ENCODE peak calls at places on chromosomes 2 and 18, in four cellular contexts. B is OCI-LY7, T is HT-29, R is adrenal gland. P is an unnamed sample.

GRCh38 chr2:218518876-218519275 is 49.3 kb downstream of the USP37 start:
- DNase-seq in B (no peak), T (no peak), R (no peak), P (no peak)

GRCh38 chr18:73962251-73962650 is 185.4 kb downstream of the FBXO15 start:
- DNase-seq in B (no peak), T (no peak), R (no peak), P (no peak)

GRCh38 chr2:16390561-16390960 is 275.1 kb downstream of the CYRIA start:
- DNase-seq in B (no peak), T (no peak), R (no peak), P (no peak)

GRCh38 chr18:40011201-40011600 is 1943.8 kb upstream of the PIK3C3 start:
- DNase-seq in B (no peak), T (no peak), R (no peak), P (no peak)

GRCh38 chr2:107412981-107413380 is 413.7 kb upstream of the RGPD4 start:
- DNase-seq in B (no peak), T (no peak), R (no peak), P (no peak)

GRCh38 chr2:9565436-9566153 is 10.0 kb upstream of the ADAM17 start:
- DNase-seq in B (no peak), T (peak; percentile 53), R (peak; percentile 93), P (no peak)

GRCh38 chr2:15262792-15263191 is 298.3 kb downstream of the NBAS start:
- DNase-seq in B (no peak), T (no peak), R (no peak), P (no peak)

GRCh38 chr2:53768233-53768542 is 584 bp downstream of the CHAC2 start:
- DNase-seq in B (peak; percentile 79), T (no peak), R (peak; percentile 50), P (peak; percentile 56)

GRCh38 chr2:238970553-238971081 is 122.7 kb downstream of the TWIST2 start:
- DNase-seq in B (peak; percentile 37), T (peak; percentile 79), R (peak; percentile 63), P (peak; percentile 45)

GRCh38 chr2:101486994-101487393 is 12.1 kb upstream of the RFX8 start:
- DNase-seq in B (no peak), T (no peak), R (no peak), P (no peak)

GRCh38 chr2:26961603-26962184 is 8.7 kb upstream of the MAPRE3 start:
- DNase-seq in B (peak; percentile 80), T (peak; percentile 95), R (peak; percentile 86), P (peak; percentile 60)

GRCh38 chr2:61775956-61776570 is 77.8 kb downstream of the FAM161A start:
- DNase-seq in B (peak; percentile 81), T (no peak), R (no peak), P (no peak)

GRCh38 chr18:10070581-10071000 is 156.8 kb downstream of the VAPA start:
- DNase-seq in B (no peak), T (no peak), R (no peak), P (no peak)

GRCh38 chr2:216059233-216059834 is 22.3 kb downstream of the PECR start:
- DNase-seq in B (peak; percentile 10), T (peak; percentile 24), R (no peak), P (no peak)

GRCh38 chr2:24840962-24841945 is 48.0 kb downstream of the CENPO start:
- DNase-seq in B (no peak), T (no peak), R (no peak), P (no peak)

GRCh38 chr2:151757861-151758260 is 23.6 kb upstream of the NEB start:
- DNase-seq in B (no peak), T (no peak), R (peak; percentile 18), P (no peak)

GRCh38 chr2:190408538-190409271 is 550 bp downstream of the MFSD6 start:
- DNase-seq in B (peak; percentile 65), T (peak; percentile 77), R (peak; percentile 57), P (no peak)

GRCh38 chr2:65296971-65297370 is 69.3 kb downstream of the ACTR2 start:
- DNase-seq in B (no peak), T (no peak), R (no peak), P (no peak)

GRCh38 chr2:97738236-97739019 is 25.1 kb downstream of the ZAP70 start:
- DNase-seq in B (no peak), T (no peak), R (no peak), P (no peak)

GRCh38 chr2:37706784-37707183 is 35.3 kb upstream of the CDC42EP3 start:
- DNase-seq in B (no peak), T (no peak), R (no peak), P (no peak)

GRCh38 chr2:197759625-197760292 is 25.4 kb downstream of the BOLL start:
- DNase-seq in B (no peak), T (no peak), R (no peak), P (no peak)

GRCh38 chr2:161406316-161406715 is 9.8 kb upstream of the TBR1 start:
- DNase-seq in B (no peak), T (no peak), R (no peak), P (no peak)

GRCh38 chr2:190340369-190340768 is 3.0 kb upstream of the INPP1 start:
- DNase-seq in B (no peak), T (peak; percentile 63), R (no peak), P (no peak)

GRCh38 chr2:104340879-104341812 is 512.8 kb upstream of the POU3F3 start:
- DNase-seq in B (no peak), T (no peak), R (no peak), P (no peak)

GRCh38 chr18:8625693-8626092 is 16.5 kb downstream of the RAB12 start:
- DNase-seq in B (no peak), T (no peak), R (no peak), P (no peak)

GRCh38 chr2:119760876-119761275 is 1.2 kb downstream of the PTPN4 start:
- DNase-seq in B (peak; percentile 42), T (peak; percentile 52), R (no peak), P (no peak)

GRCh38 chr2:99960724-99961566 is 181.4 kb downstream of the AFF3 start:
- DNase-seq in B (no peak), T (no peak), R (peak; percentile 46), P (no peak)

GRCh38 chr2:224156436-224156835 is 117.3 kb upstream of the SERPINE2 start:
- DNase-seq in B (no peak), T (no peak), R (no peak), P (no peak)

GRCh38 chr2:148619560-148620190 is 24.9 kb upstream of the EPC2 start:
- DNase-seq in B (no peak), T (no peak), R (no peak), P (no peak)

GRCh38 chr2:160353166-160353565 is 140.4 kb downstream of the RBMS1 start:
- DNase-seq in B (peak; percentile 33), T (peak; percentile 57), R (no peak), P (no peak)

GRCh38 chr2:37344453-37345361 is at the start of gene QPCT:
- DNase-seq in B (peak; percentile 68), T (peak; percentile 79), R (peak; percentile 73), P (no peak)

GRCh38 chr2:21423854-21424253 is 300.1 kb downstream of the TDRD15 start:
- DNase-seq in B (no peak), T (no peak), R (no peak), P (no peak)

GRCh38 chr2:170905864-170906263 is 23.2 kb upstream of the GORASP2 start:
- DNase-seq in B (no peak), T (no peak), R (no peak), P (no peak)

GRCh38 chr2:226114436-226114835 is 685.2 kb downstream of the IRS1 start:
- DNase-seq in B (no peak), T (peak; percentile 50), R (no peak), P (no peak)

GRCh38 chr2:191263050-191263449 is 17.8 kb downstream of the MYO1B start:
- DNase-seq in B (no peak), T (no peak), R (no peak), P (no peak)

GRCh38 chr2:195092341-195092740 is 564.7 kb upstream of the SLC39A10 start:
- DNase-seq in B (no peak), T (no peak), R (no peak), P (no peak)

GRCh38 chr2:144941743-144942488 is 422.0 kb upstream of the ZEB2 start:
- DNase-seq in B (no peak), T (no peak), R (no peak), P (no peak)

GRCh38 chr2:25964891-25965290 is 17.4 kb downstream of the KIF3C start:
- DNase-seq in B (no peak), T (no peak), R (peak; percentile 39), P (no peak)

GRCh38 chr2:40367652-40368051 is 84.2 kb downstream of the SLC8A1 start:
- DNase-seq in B (no peak), T (no peak), R (no peak), P (no peak)

P was measured in NCI-H446.